ENCODE peak calls at places on chromosomes 3 and 15, in seven cellular contexts. One of them, this sample, is unnamed.

GRCh38 chr3:172501560-172501959 is 21.7 kb downstream of the TNFSF10 start:
- DNase-seq in sigmoid colon: no peak
- DNase-seq in stomach: no peak
- DNase-seq in HepG2: no peak
- DNase-seq in K562: no peak
- DNase-seq in tibial nerve: no peak
- DNase-seq in transverse colon: no peak
- DNase-seq in this sample: no peak

GRCh38 chr15:100767002-100767825 is 112.4 kb upstream of the ALDH1A3 start:
- DNase-seq in sigmoid colon: peak; percentile 52
- DNase-seq in stomach: no peak
- DNase-seq in HepG2: no peak
- DNase-seq in K562: no peak
- DNase-seq in tibial nerve: peak; percentile 2
- DNase-seq in transverse colon: no peak
- DNase-seq in this sample: no peak

GRCh38 chr15:62211348-62211747 is 46.3 kb upstream of the C2CD4B start:
- DNase-seq in sigmoid colon: no peak
- DNase-seq in stomach: no peak
- DNase-seq in HepG2: peak; percentile 70
- DNase-seq in K562: no peak
- DNase-seq in tibial nerve: no peak
- DNase-seq in transverse colon: no peak
- DNase-seq in this sample: no peak

GRCh38 chr3:11546657-11547302 is 96.9 kb downstream of the VGLL4 start:
- DNase-seq in sigmoid colon: peak; percentile 57
- DNase-seq in stomach: no peak
- DNase-seq in HepG2: no peak
- DNase-seq in K562: no peak
- DNase-seq in tibial nerve: peak; percentile 3
- DNase-seq in transverse colon: peak; percentile 5
- DNase-seq in this sample: no peak

GRCh38 chr3:147921044-147921443 is 511.9 kb downstream of the ZIC1 start:
- DNase-seq in sigmoid colon: no peak
- DNase-seq in stomach: no peak
- DNase-seq in HepG2: no peak
- DNase-seq in K562: no peak
- DNase-seq in tibial nerve: no peak
- DNase-seq in transverse colon: no peak
- DNase-seq in this sample: no peak

GRCh38 chr3:8328971-8329370 is 172.7 kb upstream of the LMCD1 start:
- DNase-seq in sigmoid colon: no peak
- DNase-seq in stomach: no peak
- DNase-seq in HepG2: no peak
- DNase-seq in K562: no peak
- DNase-seq in tibial nerve: no peak
- DNase-seq in transverse colon: no peak
- DNase-seq in this sample: no peak

GRCh38 chr3:197518794-197519451 is 36.8 kb downstream of the BDH1 start:
- DNase-seq in sigmoid colon: no peak
- DNase-seq in stomach: no peak
- DNase-seq in HepG2: no peak
- DNase-seq in K562: no peak
- DNase-seq in tibial nerve: no peak
- DNase-seq in transverse colon: no peak
- DNase-seq in this sample: no peak

GRCh38 chr3:140290105-140290504 is 355.1 kb downstream of the CLSTN2 start:
- DNase-seq in sigmoid colon: no peak
- DNase-seq in stomach: no peak
- DNase-seq in HepG2: no peak
- DNase-seq in K562: no peak
- DNase-seq in tibial nerve: no peak
- DNase-seq in transverse colon: no peak
- DNase-seq in this sample: no peak

GRCh38 chr3:132432639-132433038 is 15.3 kb downstream of the DNAJC13 start:
- DNase-seq in sigmoid colon: no peak
- DNase-seq in stomach: no peak
- DNase-seq in HepG2: no peak
- DNase-seq in K562: peak; percentile 9
- DNase-seq in tibial nerve: no peak
- DNase-seq in transverse colon: no peak
- DNase-seq in this sample: no peak

GRCh38 chr15:98790270-98790669 is 141.9 kb downstream of the IGF1R start:
- DNase-seq in sigmoid colon: no peak
- DNase-seq in stomach: no peak
- DNase-seq in HepG2: no peak
- DNase-seq in K562: no peak
- DNase-seq in tibial nerve: no peak
- DNase-seq in transverse colon: no peak
- DNase-seq in this sample: no peak

DNA sequence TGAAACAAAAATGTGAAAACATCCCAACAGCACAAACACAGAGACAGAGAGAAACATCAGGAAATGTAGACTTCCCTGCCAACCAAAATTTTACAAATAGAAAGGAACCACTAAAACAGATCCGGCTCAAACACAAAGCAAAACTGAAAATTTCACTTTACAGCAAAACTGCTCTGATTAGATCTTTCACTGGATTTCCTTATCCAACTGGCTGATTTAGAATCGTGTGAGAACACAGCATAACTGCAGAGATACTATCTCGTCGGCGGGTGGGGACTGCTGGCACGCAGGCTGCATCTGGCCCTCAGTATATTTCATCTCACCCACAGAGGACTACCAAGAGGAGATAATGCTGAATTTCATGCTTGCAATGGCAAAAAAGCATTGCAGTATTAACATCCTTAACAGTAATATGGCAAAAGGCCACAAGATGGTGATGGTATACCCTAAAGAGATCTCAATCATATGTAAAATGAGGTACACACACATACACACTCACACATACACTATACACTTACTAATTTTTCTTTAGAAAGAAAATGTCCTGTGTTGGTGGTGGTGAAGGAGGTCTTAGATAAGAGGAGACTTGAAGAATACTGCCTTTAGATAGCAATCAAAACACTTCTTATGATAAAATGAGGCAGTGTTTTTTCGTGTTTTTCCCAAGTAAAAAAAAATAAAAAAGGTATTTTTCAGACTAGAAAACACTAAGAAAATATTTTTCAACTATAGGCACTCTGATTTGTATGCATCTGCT is 10.6 kb upstream of the LEO1 start:
- DNase-seq in sigmoid colon: no peak
- DNase-seq in stomach: no peak
- DNase-seq in HepG2: peak; percentile 75
- DNase-seq in K562: no peak
- DNase-seq in tibial nerve: no peak
- DNase-seq in transverse colon: no peak
- DNase-seq in this sample: no peak
- TF ChIP-seq EP300 in sigmoid colon: no peak
- TF ChIP-seq EP300 in stomach: no peak
- TF ChIP-seq EP300 in HepG2: no peak
- TF ChIP-seq EP300 in K562: peak; percentile 64
- TF ChIP-seq EP300 in tibial nerve: no peak
- TF ChIP-seq EP300 in transverse colon: no peak
- TF ChIP-seq EP300 in this sample: no peak

GRCh38 chr15:96038650-96039049 is 291.9 kb upstream of the NR2F2 start:
- DNase-seq in sigmoid colon: no peak
- DNase-seq in stomach: no peak
- DNase-seq in HepG2: no peak
- DNase-seq in K562: no peak
- DNase-seq in tibial nerve: no peak
- DNase-seq in transverse colon: no peak
- DNase-seq in this sample: peak; percentile 8

GRCh38 chr15:96046620-96047240 is 283.8 kb upstream of the NR2F2 start:
- DNase-seq in sigmoid colon: no peak
- DNase-seq in stomach: no peak
- DNase-seq in HepG2: no peak
- DNase-seq in K562: no peak
- DNase-seq in tibial nerve: no peak
- DNase-seq in transverse colon: no peak
- DNase-seq in this sample: peak; percentile 39

GRCh38 chr15:96042734-96043224 is 287.7 kb upstream of the NR2F2 start:
- DNase-seq in sigmoid colon: no peak
- DNase-seq in stomach: no peak
- DNase-seq in HepG2: no peak
- DNase-seq in K562: no peak
- DNase-seq in tibial nerve: no peak
- DNase-seq in transverse colon: no peak
- DNase-seq in this sample: no peak

GRCh38 chr15:96043586-96044171 is 286.8 kb upstream of the NR2F2 start:
- DNase-seq in sigmoid colon: no peak
- DNase-seq in stomach: no peak
- DNase-seq in HepG2: no peak
- DNase-seq in K562: no peak
- DNase-seq in tibial nerve: no peak
- DNase-seq in transverse colon: no peak
- DNase-seq in this sample: peak; percentile 57

GRCh38 chr15:96041982-96042733 is 288.3 kb upstream of the NR2F2 start:
- DNase-seq in sigmoid colon: no peak
- DNase-seq in stomach: no peak
- DNase-seq in HepG2: no peak
- DNase-seq in K562: no peak
- DNase-seq in tibial nerve: no peak
- DNase-seq in transverse colon: no peak
- DNase-seq in this sample: no peak
- TF ChIP-seq EP300 in sigmoid colon: no peak
- TF ChIP-seq EP300 in stomach: no peak
- TF ChIP-seq EP300 in HepG2: no peak
- TF ChIP-seq EP300 in K562: no peak
- TF ChIP-seq EP300 in tibial nerve: no peak
- TF ChIP-seq EP300 in transverse colon: no peak
- TF ChIP-seq EP300 in this sample: no peak

DNA sequence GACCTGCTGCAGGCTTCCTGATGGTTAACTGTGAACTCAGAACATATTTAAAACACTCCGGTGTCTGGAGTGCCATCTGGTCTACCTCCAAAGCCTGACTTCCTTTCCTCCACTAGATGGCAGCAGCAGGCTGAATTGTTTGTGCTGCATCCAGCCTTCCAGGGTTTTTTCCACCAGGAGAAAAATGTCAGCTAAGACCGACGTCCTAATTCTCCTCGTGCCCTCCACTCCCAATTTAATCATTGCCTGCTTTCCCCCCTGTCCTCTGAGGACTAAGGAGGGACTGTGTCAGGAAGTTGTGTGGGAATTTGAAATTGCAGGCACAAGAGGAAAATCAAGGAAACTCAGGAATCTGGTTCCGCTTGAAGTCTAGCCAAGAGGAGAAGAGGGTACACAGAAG is 165.2 kb upstream of the UMPS start:
- DNase-seq in sigmoid colon: peak; percentile 82
- DNase-seq in stomach: peak; percentile 83
- DNase-seq in HepG2: peak; percentile 82
- DNase-seq in K562: peak; percentile 67
- DNase-seq in tibial nerve: peak; percentile 37
- DNase-seq in transverse colon: peak; percentile 77
- DNase-seq in this sample: no peak
- TF ChIP-seq EP300 in sigmoid colon: no peak
- TF ChIP-seq EP300 in stomach: no peak
- TF ChIP-seq EP300 in HepG2: no peak
- TF ChIP-seq EP300 in K562: no peak
- TF ChIP-seq EP300 in tibial nerve: no peak
- TF ChIP-seq EP300 in transverse colon: no peak
- TF ChIP-seq EP300 in this sample: no peak

DNA sequence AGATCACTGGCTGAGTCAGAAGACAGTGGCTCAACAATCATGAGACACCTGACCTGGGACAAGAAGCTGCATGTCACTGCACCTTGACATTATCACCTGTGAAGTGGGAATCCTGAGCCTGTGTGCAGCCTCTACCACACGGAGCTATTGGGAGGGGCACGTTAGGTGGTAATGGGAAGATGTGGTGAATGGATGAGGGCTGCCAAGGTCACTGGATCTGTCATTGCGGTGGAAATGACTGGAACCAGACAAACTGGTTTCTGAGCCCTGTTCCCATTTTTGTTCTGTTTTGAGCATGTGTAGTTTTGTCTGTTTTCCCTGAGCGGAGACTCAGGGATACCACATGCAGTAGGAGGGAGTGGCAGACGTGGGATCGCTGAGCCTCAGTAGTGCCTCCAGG is 235.5 kb downstream of the OPA1 start:
- DNase-seq in sigmoid colon: no peak
- DNase-seq in stomach: no peak
- DNase-seq in HepG2: no peak
- DNase-seq in K562: no peak
- DNase-seq in tibial nerve: no peak
- DNase-seq in transverse colon: peak; percentile 24
- DNase-seq in this sample: no peak
- TF ChIP-seq EP300 in sigmoid colon: no peak
- TF ChIP-seq EP300 in stomach: no peak
- TF ChIP-seq EP300 in HepG2: no peak
- TF ChIP-seq EP300 in K562: no peak
- TF ChIP-seq EP300 in tibial nerve: no peak
- TF ChIP-seq EP300 in transverse colon: no peak
- TF ChIP-seq EP300 in this sample: no peak

DNA sequence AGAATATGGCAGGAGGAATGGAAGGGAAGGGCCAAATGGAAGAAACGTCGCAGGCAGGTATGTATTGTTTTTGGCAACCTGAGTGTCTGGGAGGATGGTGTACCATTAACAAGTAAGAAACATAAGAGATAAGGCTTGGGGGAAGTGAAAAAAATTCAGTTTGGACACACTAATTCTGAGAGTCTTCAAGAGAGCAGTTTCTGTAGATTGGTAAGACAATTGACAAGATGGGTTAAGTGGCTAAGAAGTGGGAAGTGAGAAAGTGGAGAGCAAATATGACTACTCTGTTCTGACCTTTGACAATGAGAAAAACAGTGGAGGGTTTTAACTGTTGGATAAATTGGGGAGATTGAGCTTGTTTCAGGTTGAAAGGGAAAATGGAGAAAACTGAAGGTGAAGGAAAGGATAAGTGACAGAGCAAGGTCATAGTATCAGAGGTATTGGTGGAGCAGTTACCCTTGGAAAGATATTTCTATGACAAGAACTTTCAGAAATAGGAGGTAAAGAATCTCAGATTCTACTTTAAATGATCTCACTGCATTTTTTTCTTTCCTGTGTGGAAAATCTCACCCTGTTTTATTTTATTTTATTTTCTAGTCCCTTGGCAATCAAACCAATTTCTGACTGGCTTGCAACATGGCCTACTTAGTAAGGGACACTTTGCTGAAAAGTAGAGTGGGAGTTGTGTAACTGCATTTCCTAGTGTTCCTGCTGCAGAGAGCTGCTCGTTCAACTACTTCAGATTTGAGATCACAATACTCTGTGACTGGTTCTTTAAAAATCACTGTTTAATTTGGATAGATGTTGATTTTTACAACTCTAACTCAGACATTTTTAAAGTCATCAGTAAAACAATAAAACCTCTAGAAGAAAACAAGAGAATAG is 23.1 kb upstream of the GABPB1 start:
- DNase-seq in sigmoid colon: no peak
- DNase-seq in stomach: no peak
- DNase-seq in HepG2: no peak
- DNase-seq in K562: no peak
- DNase-seq in tibial nerve: no peak
- DNase-seq in transverse colon: no peak
- DNase-seq in this sample: no peak
- TF ChIP-seq EP300 in sigmoid colon: no peak
- TF ChIP-seq EP300 in stomach: no peak
- TF ChIP-seq EP300 in HepG2: no peak
- TF ChIP-seq EP300 in K562: no peak
- TF ChIP-seq EP300 in tibial nerve: no peak
- TF ChIP-seq EP300 in transverse colon: no peak
- TF ChIP-seq EP300 in this sample: no peak

This sample was measured in esophagus muscularis mucosa.